ENCODE peak calls at places on chromosomes 12 and 14, in four cellular contexts. A is HepG2, T is K562, Q is GM12878. F is an unnamed sample.

GRCh38 chr14:68145539-68145938 is 326.0 kb downstream of the RAD51B start:
- DNase-seq in T (no peak), A (no peak), Q (no peak), F (no peak)

GRCh38 chr12:84069699-84070098 is 842.9 kb downstream of the SLC6A15 start:
- DNase-seq in T (no peak), Q (no peak), A (no peak), F (no peak)

GRCh38 chr12:105352940-105353635 is 22.6 kb downstream of the C12orf75 start:
- DNase-seq in A (no peak), T (peak; percentile 58), Q (no peak), F (no peak)

GRCh38 chr12:88793091-88793490 is 212.8 kb upstream of the KITLG start:
- DNase-seq in Q (no peak), T (no peak), A (no peak), F (no peak)

GRCh38 chr12:52256165-52256935 is 18.1 kb upstream of the KRT86 start:
- DNase-seq in T (no peak), Q (no peak), A (no peak), F (peak; percentile 68)

GRCh38 chr12:29354954-29355353 is 26.0 kb downstream of the ERGIC2 start:
- DNase-seq in A (no peak), Q (no peak), T (no peak), F (no peak)

GRCh38 chr12:121021754-121022153 is 5.5 kb upstream of the C12orf43 start:
- DNase-seq in T (no peak), Q (no peak), A (no peak), F (no peak)

GRCh38 chr14:85824526-85824925 is 294.6 kb downstream of the FLRT2 start:
- DNase-seq in A (no peak), T (no peak), Q (no peak), F (no peak)

GRCh38 chr14:103711516-103712431 is 3.5 kb downstream of the XRCC3 start:
- DNase-seq in A (no peak), T (no peak), Q (no peak), F (no peak)

GRCh38 chr12:108129017-108129812 is at the start of gene WSCD2:
- DNase-seq in A (peak; percentile 9), Q (no peak), T (peak; percentile 55), F (peak; percentile 52)

GRCh38 chr12:130788515-130788914 is 50.5 kb downstream of the STX2 start:
- DNase-seq in Q (no peak), T (no peak), A (no peak), F (no peak)

GRCh38 chr12:130795906-130796305 is 43.1 kb downstream of the STX2 start:
- DNase-seq in Q (no peak), A (no peak), T (no peak), F (no peak)

GRCh38 chr12:130796985-130797686 is 41.9 kb downstream of the STX2 start:
- DNase-seq in T (no peak), A (no peak), Q (no peak), F (no peak)

GRCh38 chr12:130791699-130792098 is 47.4 kb downstream of the STX2 start:
- DNase-seq in Q (no peak), A (no peak), T (no peak), F (no peak)

GRCh38 chr12:130792926-130793849 is 45.9 kb downstream of the STX2 start:
- DNase-seq in T (no peak), A (no peak), Q (no peak), F (no peak)
- TF ChIP-seq JUNB in T (no peak), A (no peak), Q (no peak), F (no peak)

GRCh38 chr12:57099062-57099714 is 10.3 kb downstream of the NAB2 start:
- DNase-seq in T (no peak), A (no peak), Q (no peak), F (no peak)
- TF ChIP-seq RFX5 in T (no peak), A (no peak), Q (no peak), F (no peak)

GRCh38 chr14:33017016-33017415 is 78.3 kb downstream of the NPAS3 start:
- DNase-seq in T (no peak), Q (no peak), A (no peak), F (no peak)

GRCh38 chr14:33014710-33015109 is 76.0 kb downstream of the NPAS3 start:
- DNase-seq in T (no peak), A (no peak), Q (no peak), F (no peak)

GRCh38 chr14:33019346-33019745 is 80.7 kb downstream of the NPAS3 start:
- DNase-seq in A (no peak), T (no peak), Q (no peak), F (no peak)

GRCh38 chr14:33016611-33017010 is 77.9 kb downstream of the NPAS3 start:
- DNase-seq in Q (no peak), T (no peak), A (no peak), F (no peak)
- TF ChIP-seq RAD21 in Q (no peak), T (no peak), A (no peak), F (no peak)

GRCh38 chr14:73242274-73242960 is 5.1 kb downstream of the PAPLN start:
- DNase-seq in A (no peak), Q (peak; percentile 42), T (no peak), F (no peak)
- TF ChIP-seq JUNB in A (no peak), Q (peak; percentile 8), T (no peak), F (no peak)

DNA sequence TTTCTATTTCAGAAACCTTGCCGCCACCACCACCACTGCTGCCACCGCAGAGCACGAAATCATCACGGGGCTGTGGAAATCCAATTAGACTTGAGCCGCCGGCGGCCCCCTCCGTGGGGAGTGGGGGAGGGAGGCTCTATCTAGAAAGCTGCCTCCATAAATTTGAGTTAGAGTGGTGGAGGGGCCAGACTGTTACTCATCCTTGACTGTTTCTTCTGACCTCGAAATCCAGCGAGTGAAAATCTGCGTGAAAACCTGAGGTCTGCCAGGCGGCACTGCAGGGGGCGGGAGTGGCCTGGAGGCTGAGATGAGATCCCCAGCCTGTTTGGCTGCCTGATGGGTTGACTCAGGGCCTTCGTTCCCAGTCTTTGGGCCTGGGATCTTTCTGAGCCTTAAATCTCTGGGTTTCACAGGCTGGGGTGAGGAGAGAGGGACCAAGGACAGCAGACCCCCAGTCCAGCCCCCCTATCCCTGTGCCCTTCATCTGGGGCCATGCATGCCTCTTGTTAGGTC is 29.9 kb downstream of the TSPAN9 start:
- DNase-seq in T (no peak), A (no peak), Q (no peak), F (no peak)
- TF ChIP-seq RFX5 in T (no peak), A (no peak), Q (no peak), F (no peak)

DNA sequence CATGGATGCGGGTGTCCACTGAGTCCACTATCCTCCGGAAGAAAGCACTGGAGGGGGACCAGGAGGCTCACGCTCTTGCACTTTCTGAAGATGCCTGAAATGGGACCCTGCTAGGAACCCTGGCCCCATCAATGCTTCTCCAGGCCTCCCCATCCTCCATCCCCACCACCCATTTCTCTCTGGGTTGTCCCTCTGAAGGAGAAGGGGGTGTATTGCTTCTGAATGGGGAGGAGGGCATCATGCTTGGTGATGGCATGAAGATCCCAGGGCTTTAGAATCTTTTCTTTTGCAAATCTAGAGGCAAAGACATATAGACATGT is 681 bp upstream of the JPH4 start:
- DNase-seq in A (peak; percentile 27), T (no peak), Q (no peak), F (no peak)
- TF ChIP-seq RAD21 in A (no peak), T (no peak), Q (no peak), F (no peak)